ENCODE peak calls at places on chromosomes 16 and 17, in ten cellular contexts. One of them, this sample, is unnamed.

GRCh38 chr16:47008174-47008573 is 34.7 kb upstream of the DNAJA2 start:
- DNase-seq in RWPE1: no peak
- DNase-seq in adrenal gland: no peak
- DNase-seq in AG09309: no peak
- DNase-seq in fibroblast of pulmonary artery: no peak
- DNase-seq in endothelial cell of umbilical vein: no peak
- DNase-seq in fibroblast of the aortic adventitia: peak
- DNase-seq in PC-3: no peak
- DNase-seq in GM23338: no peak
- DNase-seq in ovary: no peak
- DNase-seq in this sample: no peak

GRCh38 chr17:79678856-79679255 is 51.9 kb upstream of the ENPP7 start:
- DNase-seq in GM23338: no peak
- DNase-seq in endothelial cell of umbilical vein: no peak
- DNase-seq in AG09309: no peak
- DNase-seq in adrenal gland: no peak
- DNase-seq in RWPE1: no peak
- DNase-seq in fibroblast of the aortic adventitia: no peak
- DNase-seq in ovary: no peak
- DNase-seq in fibroblast of pulmonary artery: no peak
- DNase-seq in PC-3: no peak
- DNase-seq in this sample: no peak

GRCh38 chr16:55539488-55539887 is 27.0 kb upstream of the CAPNS2 start:
- DNase-seq in adrenal gland: no peak
- DNase-seq in PC-3: no peak
- DNase-seq in AG09309: no peak
- DNase-seq in fibroblast of the aortic adventitia: no peak
- DNase-seq in GM23338: no peak
- DNase-seq in RWPE1: no peak
- DNase-seq in ovary: no peak
- DNase-seq in endothelial cell of umbilical vein: no peak
- DNase-seq in fibroblast of pulmonary artery: no peak
- DNase-seq in this sample: no peak

GRCh38 chr16:48276102-48276501 is 28.8 kb upstream of the ABCC11 start:
- DNase-seq in adrenal gland: peak
- DNase-seq in AG09309: no peak
- DNase-seq in endothelial cell of umbilical vein: peak
- DNase-seq in RWPE1: no peak
- DNase-seq in fibroblast of pulmonary artery: no peak
- DNase-seq in fibroblast of the aortic adventitia: no peak
- DNase-seq in ovary: no peak
- DNase-seq in PC-3: no peak
- DNase-seq in GM23338: no peak
- DNase-seq in this sample: peak

GRCh38 chr16:23020084-23020483 is 129.2 kb downstream of the USP31 start:
- DNase-seq in GM23338: no peak
- DNase-seq in endothelial cell of umbilical vein: no peak
- DNase-seq in RWPE1: no peak
- DNase-seq in ovary: no peak
- DNase-seq in fibroblast of pulmonary artery: no peak
- DNase-seq in PC-3: no peak
- DNase-seq in adrenal gland: no peak
- DNase-seq in AG09309: no peak
- DNase-seq in fibroblast of the aortic adventitia: no peak
- DNase-seq in this sample: no peak

GRCh38 chr16:51261919-51262318 is 110.8 kb upstream of the SALL1 start:
- DNase-seq in fibroblast of pulmonary artery: no peak
- DNase-seq in GM23338: no peak
- DNase-seq in RWPE1: no peak
- DNase-seq in ovary: no peak
- DNase-seq in fibroblast of the aortic adventitia: no peak
- DNase-seq in adrenal gland: no peak
- DNase-seq in AG09309: no peak
- DNase-seq in endothelial cell of umbilical vein: no peak
- DNase-seq in PC-3: no peak
- DNase-seq in this sample: no peak

GRCh38 chr17:60224064-60224463 is 74.3 kb downstream of the CA4 start:
- DNase-seq in AG09309: no peak
- DNase-seq in endothelial cell of umbilical vein: peak
- DNase-seq in PC-3: no peak
- DNase-seq in fibroblast of pulmonary artery: no peak
- DNase-seq in GM23338: no peak
- DNase-seq in fibroblast of the aortic adventitia: no peak
- DNase-seq in adrenal gland: no peak
- DNase-seq in RWPE1: no peak
- DNase-seq in ovary: no peak
- DNase-seq in this sample: peak

GRCh38 chr16:69513180-69513966 is 52.4 kb upstream of the NFAT5 start:
- DNase-seq in ovary: no peak
- DNase-seq in fibroblast of pulmonary artery: no peak
- DNase-seq in RWPE1: peak
- DNase-seq in PC-3: peak
- DNase-seq in fibroblast of the aortic adventitia: peak
- DNase-seq in adrenal gland: no peak
- DNase-seq in endothelial cell of umbilical vein: no peak
- DNase-seq in AG09309: peak
- DNase-seq in GM23338: peak
- DNase-seq in this sample: peak

GRCh38 chr17:6073620-6074019 is 3.4 kb downstream of the WSCD1 start:
- DNase-seq in fibroblast of pulmonary artery: no peak
- DNase-seq in ovary: no peak
- DNase-seq in fibroblast of the aortic adventitia: no peak
- DNase-seq in endothelial cell of umbilical vein: no peak
- DNase-seq in adrenal gland: no peak
- DNase-seq in AG09309: no peak
- DNase-seq in PC-3: no peak
- DNase-seq in RWPE1: no peak
- DNase-seq in GM23338: no peak
- DNase-seq in this sample: no peak

GRCh38 chr17:8649157-8650118 is 18.9 kb upstream of the MYH10 start:
- DNase-seq in GM23338: no peak
- DNase-seq in AG09309: peak
- DNase-seq in fibroblast of pulmonary artery: peak
- DNase-seq in endothelial cell of umbilical vein: no peak
- DNase-seq in fibroblast of the aortic adventitia: peak
- DNase-seq in adrenal gland: no peak
- DNase-seq in RWPE1: no peak
- DNase-seq in ovary: no peak
- DNase-seq in PC-3: no peak
- DNase-seq in this sample: no peak

GRCh38 chr16:49473773-49474172 is 100.2 kb downstream of the C16orf78 start:
- DNase-seq in GM23338: no peak
- DNase-seq in ovary: no peak
- DNase-seq in fibroblast of pulmonary artery: no peak
- DNase-seq in endothelial cell of umbilical vein: no peak
- DNase-seq in PC-3: no peak
- DNase-seq in adrenal gland: no peak
- DNase-seq in RWPE1: no peak
- DNase-seq in fibroblast of the aortic adventitia: no peak
- DNase-seq in AG09309: no peak
- DNase-seq in this sample: no peak

GRCh38 chr17:13518271-13519000 is 83.3 kb downstream of the HS3ST3A1 start:
- DNase-seq in AG09309: peak
- DNase-seq in adrenal gland: no peak
- DNase-seq in fibroblast of the aortic adventitia: peak
- DNase-seq in RWPE1: no peak
- DNase-seq in fibroblast of pulmonary artery: no peak
- DNase-seq in endothelial cell of umbilical vein: no peak
- DNase-seq in PC-3: no peak
- DNase-seq in GM23338: no peak
- DNase-seq in ovary: no peak
- DNase-seq in this sample: no peak

GRCh38 chr16:56625140-56625942 is at the start of gene MT1E:
- DNase-seq in GM23338: peak
- DNase-seq in fibroblast of the aortic adventitia: peak
- DNase-seq in AG09309: peak
- DNase-seq in fibroblast of pulmonary artery: peak
- DNase-seq in RWPE1: peak
- DNase-seq in endothelial cell of umbilical vein: peak
- DNase-seq in ovary: peak
- DNase-seq in adrenal gland: peak
- DNase-seq in PC-3: no peak
- DNase-seq in this sample: peak

GRCh38 chr16:66127459-66128362 is 238.8 kb upstream of the CDH5 start:
- DNase-seq in GM23338: peak
- DNase-seq in AG09309: no peak
- DNase-seq in ovary: no peak
- DNase-seq in fibroblast of pulmonary artery: peak
- DNase-seq in adrenal gland: peak
- DNase-seq in endothelial cell of umbilical vein: peak
- DNase-seq in RWPE1: no peak
- DNase-seq in PC-3: peak
- DNase-seq in fibroblast of the aortic adventitia: no peak
- DNase-seq in this sample: no peak

GRCh38 chr16:16014329-16015224 is 65.2 kb downstream of the ABCC1 start:
- DNase-seq in AG09309: no peak
- DNase-seq in fibroblast of pulmonary artery: peak
- DNase-seq in RWPE1: no peak
- DNase-seq in ovary: peak
- DNase-seq in endothelial cell of umbilical vein: peak
- DNase-seq in adrenal gland: no peak
- DNase-seq in GM23338: no peak
- DNase-seq in PC-3: peak
- DNase-seq in fibroblast of the aortic adventitia: peak
- DNase-seq in this sample: no peak

GRCh38 chr17:49390548-49391324 is 23.9 kb downstream of the PHB1 start:
- DNase-seq in AG09309: no peak
- DNase-seq in GM23338: no peak
- DNase-seq in RWPE1: no peak
- DNase-seq in endothelial cell of umbilical vein: peak
- DNase-seq in PC-3: no peak
- DNase-seq in fibroblast of the aortic adventitia: no peak
- DNase-seq in adrenal gland: no peak
- DNase-seq in fibroblast of pulmonary artery: no peak
- DNase-seq in ovary: no peak
- DNase-seq in this sample: no peak

GRCh38 chr16:70715113-70715711 is 29.4 kb upstream of the MTSS2 start:
- DNase-seq in ovary: peak
- DNase-seq in fibroblast of pulmonary artery: peak
- DNase-seq in RWPE1: peak
- DNase-seq in adrenal gland: peak
- DNase-seq in AG09309: peak
- DNase-seq in fibroblast of the aortic adventitia: peak
- DNase-seq in PC-3: peak
- DNase-seq in endothelial cell of umbilical vein: no peak
- DNase-seq in GM23338: no peak
- DNase-seq in this sample: peak

GRCh38 chr17:35981908-35982330 is 622 bp upstream of the CCL16 start:
- DNase-seq in adrenal gland: no peak
- DNase-seq in ovary: no peak
- DNase-seq in fibroblast of the aortic adventitia: no peak
- DNase-seq in GM23338: peak
- DNase-seq in PC-3: no peak
- DNase-seq in AG09309: no peak
- DNase-seq in fibroblast of pulmonary artery: no peak
- DNase-seq in RWPE1: no peak
- DNase-seq in endothelial cell of umbilical vein: no peak
- DNase-seq in this sample: no peak
- TF ChIP-seq CTCF in adrenal gland: no peak
- TF ChIP-seq CTCF in ovary: no peak
- TF ChIP-seq CTCF in fibroblast of the aortic adventitia: no peak
- TF ChIP-seq CTCF in GM23338: peak
- TF ChIP-seq CTCF in PC-3: no peak
- TF ChIP-seq CTCF in AG09309: no peak
- TF ChIP-seq CTCF in fibroblast of pulmonary artery: no peak
- TF ChIP-seq CTCF in RWPE1: no peak
- TF ChIP-seq CTCF in endothelial cell of umbilical vein: no peak
- TF ChIP-seq CTCF in this sample: no peak

GRCh38 chr17:80961516-80961915 is 30.1 kb upstream of the CHMP6 start:
- DNase-seq in RWPE1: no peak
- DNase-seq in PC-3: no peak
- DNase-seq in ovary: no peak
- DNase-seq in adrenal gland: no peak
- DNase-seq in fibroblast of pulmonary artery: no peak
- DNase-seq in GM23338: no peak
- DNase-seq in fibroblast of the aortic adventitia: no peak
- DNase-seq in endothelial cell of umbilical vein: no peak
- DNase-seq in AG09309: no peak
- DNase-seq in this sample: no peak
- TF ChIP-seq CTCF in RWPE1: no peak
- TF ChIP-seq CTCF in PC-3: no peak
- TF ChIP-seq CTCF in ovary: no peak
- TF ChIP-seq CTCF in adrenal gland: no peak
- TF ChIP-seq CTCF in fibroblast of pulmonary artery: no peak
- TF ChIP-seq CTCF in GM23338: no peak
- TF ChIP-seq CTCF in fibroblast of the aortic adventitia: no peak
- TF ChIP-seq CTCF in endothelial cell of umbilical vein: no peak
- TF ChIP-seq CTCF in AG09309: no peak
- TF ChIP-seq CTCF in this sample: no peak

DNA sequence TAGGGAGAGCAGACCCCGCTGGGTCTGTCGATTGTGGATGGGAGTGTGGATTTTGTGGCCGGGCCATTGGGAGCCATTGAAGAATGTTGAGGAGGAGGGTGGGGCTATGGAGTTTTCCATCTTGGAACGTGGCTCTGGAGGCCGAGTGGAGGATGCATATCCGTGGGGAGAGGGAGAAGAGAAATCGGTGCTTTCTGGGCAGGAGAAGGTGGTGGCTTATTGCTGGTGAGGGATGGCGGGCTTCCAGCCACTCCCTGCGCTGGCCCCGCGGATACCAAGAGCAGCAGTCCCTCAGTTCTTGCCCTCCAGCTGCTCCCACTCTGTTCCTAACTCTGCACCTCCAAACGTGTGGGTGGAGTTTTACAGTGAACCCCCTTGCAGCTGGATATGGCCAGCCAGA is 162.4 kb downstream of the CMIP start:
- DNase-seq in AG09309: no peak
- DNase-seq in PC-3: no peak
- DNase-seq in RWPE1: no peak
- DNase-seq in fibroblast of pulmonary artery: no peak
- DNase-seq in adrenal gland: no peak
- DNase-seq in ovary: no peak
- DNase-seq in endothelial cell of umbilical vein: no peak
- DNase-seq in GM23338: no peak
- DNase-seq in fibroblast of the aortic adventitia: no peak
- DNase-seq in this sample: no peak
- TF ChIP-seq CTCF in AG09309: no peak
- TF ChIP-seq CTCF in PC-3: no peak
- TF ChIP-seq CTCF in RWPE1: no peak
- TF ChIP-seq CTCF in fibroblast of pulmonary artery: no peak
- TF ChIP-seq CTCF in adrenal gland: no peak
- TF ChIP-seq CTCF in ovary: no peak
- TF ChIP-seq CTCF in endothelial cell of umbilical vein: no peak
- TF ChIP-seq CTCF in GM23338: no peak
- TF ChIP-seq CTCF in fibroblast of the aortic adventitia: no peak
- TF ChIP-seq CTCF in this sample: no peak

DNA sequence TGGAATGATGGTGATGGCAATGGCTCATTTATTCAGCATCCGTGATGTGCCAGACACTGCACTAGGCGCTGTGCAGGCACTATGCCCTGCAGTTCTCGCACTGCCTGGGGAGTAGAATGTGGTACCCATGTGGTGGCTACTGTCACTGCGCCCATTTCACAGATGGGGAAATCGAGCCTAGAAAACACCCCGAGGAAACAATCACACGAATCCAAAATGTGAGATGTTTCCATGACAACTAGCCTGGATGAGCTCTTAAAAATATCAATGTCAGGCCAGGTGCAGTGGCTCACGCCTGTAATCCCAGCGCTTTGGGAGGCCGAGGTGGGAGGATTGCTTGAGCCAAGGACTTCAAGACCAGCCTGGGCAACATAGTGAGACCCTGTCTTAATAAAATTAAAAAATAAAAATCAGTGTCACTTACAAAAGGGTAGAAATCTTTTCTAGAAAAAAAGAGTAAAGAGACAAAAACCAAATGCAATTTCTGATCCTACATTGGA is 57.9 kb upstream of the TNRC6A start:
- DNase-seq in AG09309: no peak
- DNase-seq in fibroblast of the aortic adventitia: no peak
- DNase-seq in ovary: no peak
- DNase-seq in GM23338: peak
- DNase-seq in fibroblast of pulmonary artery: no peak
- DNase-seq in adrenal gland: no peak
- DNase-seq in PC-3: no peak
- DNase-seq in endothelial cell of umbilical vein: no peak
- DNase-seq in RWPE1: no peak
- DNase-seq in this sample: no peak
- TF ChIP-seq CTCF in AG09309: no peak
- TF ChIP-seq CTCF in fibroblast of the aortic adventitia: peak
- TF ChIP-seq CTCF in ovary: no peak
- TF ChIP-seq CTCF in GM23338: no peak
- TF ChIP-seq CTCF in fibroblast of pulmonary artery: no peak
- TF ChIP-seq CTCF in adrenal gland: no peak
- TF ChIP-seq CTCF in PC-3: no peak
- TF ChIP-seq CTCF in endothelial cell of umbilical vein: no peak
- TF ChIP-seq CTCF in RWPE1: no peak
- TF ChIP-seq CTCF in this sample: no peak

This sample was measured in epithelial cell of esophagus.